ENCODE peak calls at places on chromosomes 13 and 19, in nine cellular contexts. One of them, this sample, is unnamed.

GRCh38 chr19:42335374-42335936 is 10.0 kb downstream of the MEGF8 start:
- DNase-seq in A549: no peak
- DNase-seq in AG09309: no peak
- DNase-seq in ascending aorta: no peak
- DNase-seq in osteoblast: peak
- DNase-seq in endodermal cell: no peak
- DNase-seq in pancreas: no peak
- DNase-seq in CD8-positive, alpha-beta T cell: no peak
- DNase-seq in upper lobe of right lung: no peak
- DNase-seq in this sample: no peak

GRCh38 chr19:41323430-41324125 is 13.6 kb downstream of the CCDC97 start:
- DNase-seq in A549: peak
- DNase-seq in AG09309: peak
- DNase-seq in ascending aorta: peak
- DNase-seq in osteoblast: peak
- DNase-seq in endodermal cell: peak
- DNase-seq in pancreas: no peak
- DNase-seq in CD8-positive, alpha-beta T cell: no peak
- DNase-seq in upper lobe of right lung: no peak
- DNase-seq in this sample: no peak

GRCh38 chr13:22848539-22849052 is 332.2 kb upstream of the SGCG start:
- DNase-seq in A549: no peak
- DNase-seq in AG09309: no peak
- DNase-seq in ascending aorta: no peak
- DNase-seq in osteoblast: no peak
- DNase-seq in endodermal cell: peak
- DNase-seq in pancreas: no peak
- DNase-seq in CD8-positive, alpha-beta T cell: no peak
- DNase-seq in upper lobe of right lung: no peak
- DNase-seq in this sample: no peak

GRCh38 chr19:39325778-39326680 is 5.4 kb upstream of the LRFN1 start:
- DNase-seq in A549: peak
- DNase-seq in AG09309: no peak
- DNase-seq in ascending aorta: no peak
- DNase-seq in osteoblast: peak
- DNase-seq in endodermal cell: peak
- DNase-seq in pancreas: no peak
- DNase-seq in CD8-positive, alpha-beta T cell: no peak
- DNase-seq in upper lobe of right lung: no peak
- DNase-seq in this sample: no peak

GRCh38 chr19:31326329-31327028 is 22.8 kb downstream of the TSHZ3 start:
- DNase-seq in A549: no peak
- DNase-seq in AG09309: no peak
- DNase-seq in ascending aorta: no peak
- DNase-seq in osteoblast: no peak
- DNase-seq in endodermal cell: no peak
- DNase-seq in pancreas: no peak
- DNase-seq in CD8-positive, alpha-beta T cell: no peak
- DNase-seq in upper lobe of right lung: no peak
- DNase-seq in this sample: no peak

GRCh38 chr13:50225188-50226155 is 210.2 kb downstream of the KCNRG start:
- DNase-seq in A549: no peak
- DNase-seq in AG09309: no peak
- DNase-seq in ascending aorta: no peak
- DNase-seq in osteoblast: no peak
- DNase-seq in endodermal cell: no peak
- DNase-seq in pancreas: no peak
- DNase-seq in CD8-positive, alpha-beta T cell: no peak
- DNase-seq in upper lobe of right lung: no peak
- DNase-seq in this sample: no peak

GRCh38 chr13:46953331-46953730 is 56.5 kb upstream of the HTR2A start:
- DNase-seq in A549: no peak
- DNase-seq in AG09309: no peak
- DNase-seq in ascending aorta: no peak
- DNase-seq in osteoblast: no peak
- DNase-seq in endodermal cell: no peak
- DNase-seq in pancreas: no peak
- DNase-seq in CD8-positive, alpha-beta T cell: no peak
- DNase-seq in upper lobe of right lung: no peak
- DNase-seq in this sample: no peak

GRCh38 chr13:94708971-94709614 is 3.3 kb downstream of the SOX21 start:
- DNase-seq in A549: no peak
- DNase-seq in AG09309: no peak
- DNase-seq in ascending aorta: no peak
- DNase-seq in osteoblast: peak
- DNase-seq in endodermal cell: no peak
- DNase-seq in pancreas: no peak
- DNase-seq in CD8-positive, alpha-beta T cell: no peak
- DNase-seq in upper lobe of right lung: no peak
- DNase-seq in this sample: no peak

GRCh38 chr19:33461256-33462111 is 60.1 kb downstream of the PEPD start:
- DNase-seq in A549: no peak
- DNase-seq in AG09309: no peak
- DNase-seq in ascending aorta: no peak
- DNase-seq in osteoblast: peak
- DNase-seq in endodermal cell: peak
- DNase-seq in pancreas: no peak
- DNase-seq in CD8-positive, alpha-beta T cell: no peak
- DNase-seq in upper lobe of right lung: peak
- DNase-seq in this sample: no peak

GRCh38 chr19:17220207-17220758 is 5.1 kb downstream of the USE1 start:
- DNase-seq in A549: peak
- DNase-seq in AG09309: peak
- DNase-seq in ascending aorta: no peak
- DNase-seq in osteoblast: peak
- DNase-seq in endodermal cell: no peak
- DNase-seq in pancreas: no peak
- DNase-seq in CD8-positive, alpha-beta T cell: no peak
- DNase-seq in upper lobe of right lung: no peak
- DNase-seq in this sample: no peak

GRCh38 chr19:41937976-41938375 is 9.7 kb upstream of the ERFL start:
- DNase-seq in A549: no peak
- DNase-seq in AG09309: no peak
- DNase-seq in ascending aorta: no peak
- DNase-seq in osteoblast: peak
- DNase-seq in endodermal cell: peak
- DNase-seq in pancreas: no peak
- DNase-seq in CD8-positive, alpha-beta T cell: no peak
- DNase-seq in upper lobe of right lung: no peak
- DNase-seq in this sample: no peak

GRCh38 chr13:112965573-112966115 is 3.4 kb upstream of the MCF2L start:
- DNase-seq in A549: no peak
- DNase-seq in AG09309: no peak
- DNase-seq in ascending aorta: no peak
- DNase-seq in osteoblast: peak
- DNase-seq in endodermal cell: no peak
- DNase-seq in pancreas: peak
- DNase-seq in CD8-positive, alpha-beta T cell: no peak
- DNase-seq in upper lobe of right lung: no peak
- DNase-seq in this sample: no peak

GRCh38 chr13:24272452-24273161 is 36.8 kb upstream of the C1QTNF9 start:
- DNase-seq in A549: no peak
- DNase-seq in AG09309: no peak
- DNase-seq in ascending aorta: no peak
- DNase-seq in osteoblast: no peak
- DNase-seq in endodermal cell: peak
- DNase-seq in pancreas: no peak
- DNase-seq in CD8-positive, alpha-beta T cell: no peak
- DNase-seq in upper lobe of right lung: peak
- DNase-seq in this sample: peak

GRCh38 chr13:24271231-24271610 is 38.2 kb upstream of the C1QTNF9 start:
- DNase-seq in A549: no peak
- DNase-seq in AG09309: no peak
- DNase-seq in ascending aorta: no peak
- DNase-seq in osteoblast: no peak
- DNase-seq in endodermal cell: no peak
- DNase-seq in pancreas: no peak
- DNase-seq in CD8-positive, alpha-beta T cell: no peak
- DNase-seq in upper lobe of right lung: no peak
- DNase-seq in this sample: no peak

GRCh38 chr13:24269803-24270202 is 39.6 kb upstream of the C1QTNF9 start:
- DNase-seq in A549: no peak
- DNase-seq in AG09309: no peak
- DNase-seq in ascending aorta: no peak
- DNase-seq in osteoblast: no peak
- DNase-seq in endodermal cell: no peak
- DNase-seq in pancreas: no peak
- DNase-seq in CD8-positive, alpha-beta T cell: no peak
- DNase-seq in upper lobe of right lung: no peak
- DNase-seq in this sample: no peak

GRCh38 chr13:24271611-24272451 is 37.5 kb upstream of the C1QTNF9 start:
- DNase-seq in A549: no peak
- DNase-seq in AG09309: peak
- DNase-seq in ascending aorta: no peak
- DNase-seq in osteoblast: peak
- DNase-seq in endodermal cell: peak
- DNase-seq in pancreas: peak
- DNase-seq in CD8-positive, alpha-beta T cell: peak
- DNase-seq in upper lobe of right lung: peak
- DNase-seq in this sample: peak

DNA sequence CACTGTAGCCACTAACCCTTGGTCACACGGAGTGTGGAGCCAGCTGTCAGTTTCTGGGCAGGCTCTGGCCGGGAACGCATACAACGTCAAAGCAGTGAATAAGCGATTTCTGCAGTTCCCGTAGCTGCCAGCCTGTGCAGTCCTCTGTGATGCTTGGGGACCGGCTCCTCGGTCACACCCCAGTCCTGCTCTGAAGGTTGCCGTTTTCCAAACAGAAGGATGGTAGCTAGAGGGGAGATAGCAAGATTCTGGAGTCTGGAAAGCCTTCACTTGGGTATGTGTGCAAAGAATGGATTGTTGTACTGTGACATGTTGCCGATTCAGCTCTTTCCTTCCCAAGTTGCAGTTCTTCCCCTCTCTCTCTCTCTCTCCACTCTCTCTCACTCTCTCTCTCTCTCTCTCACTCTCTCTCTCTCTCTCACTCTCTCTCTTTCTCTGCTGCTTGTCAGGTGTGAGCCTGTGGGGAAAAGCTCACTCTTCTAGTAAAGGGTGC is 38.7 kb upstream of the C1QTNF9 start:
- DNase-seq in A549: peak
- DNase-seq in AG09309: no peak
- DNase-seq in ascending aorta: peak
- DNase-seq in osteoblast: peak
- DNase-seq in endodermal cell: peak
- DNase-seq in pancreas: peak
- DNase-seq in CD8-positive, alpha-beta T cell: no peak
- DNase-seq in upper lobe of right lung: peak
- DNase-seq in this sample: peak
- TF ChIP-seq CTCF in A549: no peak
- TF ChIP-seq CTCF in AG09309: no peak
- TF ChIP-seq CTCF in ascending aorta: no peak
- TF ChIP-seq CTCF in osteoblast: no peak
- TF ChIP-seq CTCF in endodermal cell: no peak
- TF ChIP-seq CTCF in pancreas: no peak
- TF ChIP-seq CTCF in CD8-positive, alpha-beta T cell: no peak
- TF ChIP-seq CTCF in upper lobe of right lung: no peak
- TF ChIP-seq CTCF in this sample: no peak

GRCh38 chr13:29471551-29471950 is 123.9 kb downstream of the SLC7A1 start:
- DNase-seq in A549: no peak
- DNase-seq in AG09309: no peak
- DNase-seq in ascending aorta: no peak
- DNase-seq in osteoblast: no peak
- DNase-seq in endodermal cell: no peak
- DNase-seq in pancreas: no peak
- DNase-seq in CD8-positive, alpha-beta T cell: no peak
- DNase-seq in upper lobe of right lung: no peak
- DNase-seq in this sample: no peak
- H3K4me3 ChIP-seq in A549: no peak
- H3K4me3 ChIP-seq in AG09309: no peak
- H3K4me3 ChIP-seq in ascending aorta: no peak
- H3K4me3 ChIP-seq in osteoblast: no peak
- H3K4me3 ChIP-seq in endodermal cell: no peak
- H3K4me3 ChIP-seq in pancreas: no peak
- H3K4me3 ChIP-seq in CD8-positive, alpha-beta T cell: no peak
- H3K4me3 ChIP-seq in upper lobe of right lung: no peak
- H3K4me3 ChIP-seq in this sample: no peak

GRCh38 chr19:24073807-24074206 is 13.2 kb upstream of the ZNF254 start:
- DNase-seq in A549: no peak
- DNase-seq in AG09309: no peak
- DNase-seq in ascending aorta: no peak
- DNase-seq in osteoblast: no peak
- DNase-seq in endodermal cell: no peak
- DNase-seq in pancreas: no peak
- DNase-seq in CD8-positive, alpha-beta T cell: no peak
- DNase-seq in upper lobe of right lung: no peak
- DNase-seq in this sample: no peak
- TF ChIP-seq CTCF in A549: no peak
- TF ChIP-seq CTCF in AG09309: no peak
- TF ChIP-seq CTCF in ascending aorta: no peak
- TF ChIP-seq CTCF in osteoblast: no peak
- TF ChIP-seq CTCF in endodermal cell: no peak
- TF ChIP-seq CTCF in pancreas: no peak
- TF ChIP-seq CTCF in CD8-positive, alpha-beta T cell: no peak
- TF ChIP-seq CTCF in upper lobe of right lung: no peak
- TF ChIP-seq CTCF in this sample: no peak

GRCh38 chr19:52554216-52554971 is 15.7 kb upstream of the ZNF701 start:
- DNase-seq in A549: no peak
- DNase-seq in AG09309: no peak
- DNase-seq in ascending aorta: no peak
- DNase-seq in osteoblast: no peak
- DNase-seq in endodermal cell: no peak
- DNase-seq in pancreas: no peak
- DNase-seq in CD8-positive, alpha-beta T cell: no peak
- DNase-seq in upper lobe of right lung: no peak
- DNase-seq in this sample: no peak
- H3K4me3 ChIP-seq in A549: no peak
- H3K4me3 ChIP-seq in AG09309: no peak
- H3K4me3 ChIP-seq in ascending aorta: no peak
- H3K4me3 ChIP-seq in osteoblast: no peak
- H3K4me3 ChIP-seq in endodermal cell: peak
- H3K4me3 ChIP-seq in pancreas: no peak
- H3K4me3 ChIP-seq in CD8-positive, alpha-beta T cell: peak
- H3K4me3 ChIP-seq in upper lobe of right lung: no peak
- H3K4me3 ChIP-seq in this sample: no peak

DNA sequence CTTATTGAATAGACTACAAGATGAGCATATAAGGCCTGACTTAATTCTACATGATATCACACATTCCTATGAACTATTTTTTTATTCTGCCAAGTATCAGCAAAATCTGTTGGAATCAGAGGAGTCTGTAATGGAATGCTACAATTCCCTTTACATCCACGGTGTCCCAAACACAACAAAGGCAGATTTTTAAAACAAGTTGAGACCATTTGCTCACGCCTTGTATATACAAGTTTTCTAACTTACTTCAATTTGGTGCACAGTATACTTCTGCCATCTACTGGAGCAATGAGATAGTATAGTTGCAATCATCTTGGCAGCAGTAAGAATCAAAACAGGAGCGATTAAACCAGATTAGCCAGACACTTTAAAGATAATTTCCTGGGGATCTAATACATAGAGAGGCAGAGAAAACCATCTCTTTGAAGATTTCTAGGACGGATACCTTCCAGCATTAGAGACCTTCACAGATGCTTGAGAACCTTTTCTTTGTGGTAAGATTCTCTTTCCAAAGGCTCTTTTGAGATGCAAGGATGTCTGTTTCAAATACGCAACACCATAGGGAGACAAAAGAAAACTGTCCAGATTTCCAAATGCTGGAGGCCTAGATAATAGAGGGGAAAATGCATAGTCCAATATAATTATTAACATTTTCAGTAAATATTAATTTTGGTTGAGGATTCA is 302.0 kb upstream of the MIR17HG start:
- DNase-seq in A549: peak
- DNase-seq in AG09309: no peak
- DNase-seq in ascending aorta: no peak
- DNase-seq in osteoblast: peak
- DNase-seq in endodermal cell: no peak
- DNase-seq in pancreas: no peak
- DNase-seq in CD8-positive, alpha-beta T cell: no peak
- DNase-seq in upper lobe of right lung: no peak
- DNase-seq in this sample: peak
- TF ChIP-seq CTCF in A549: peak
- TF ChIP-seq CTCF in AG09309: no peak
- TF ChIP-seq CTCF in ascending aorta: no peak
- TF ChIP-seq CTCF in osteoblast: no peak
- TF ChIP-seq CTCF in endodermal cell: peak
- TF ChIP-seq CTCF in pancreas: no peak
- TF ChIP-seq CTCF in CD8-positive, alpha-beta T cell: no peak
- TF ChIP-seq CTCF in upper lobe of right lung: peak
- TF ChIP-seq CTCF in this sample: peak

This sample was measured in LNCaP clone FGC.